ENCODE peak calls at places on chromosomes 5 and 9, in seven cellular contexts. D is GM23248; C is AG04450; S is upper lobe of left lung; W is right cardiac atrium; F is CD4-positive, alpha-beta memory T cell; V is OCI-LY7. B is an unnamed sample. For H3K9me3, the result is how much of the 10 kb centered on the place peaks cover.

GRCh38 chr9:130172161-130172857 is at the start of gene NCS1:
- DNase-seq in S (peak), F (peak), W (peak), D (peak), C (no peak), V (no peak), B (peak)

GRCh38 chr9:103287361-103287760 is 292.2 kb downstream of the CYLC2 start:
- DNase-seq in W (no peak), C (no peak), D (no peak), S (no peak), V (no peak), F (no peak), B (no peak)

GRCh38 chr5:136174021-136174659 is 18.8 kb downstream of the SMIM32 start:
- DNase-seq in W (no peak), C (peak), V (peak), S (no peak), D (peak), F (no peak), B (no peak)

GRCh38 chr5:39148983-39149534 is 70.3 kb downstream of the FYB1 start:
- DNase-seq in V (no peak), S (no peak), C (no peak), W (no peak), D (peak), F (peak), B (no peak)

GRCh38 chr9:71587576-71588362 is 180.5 kb downstream of the CEMIP2 start:
- DNase-seq in F (no peak), V (no peak), D (peak), C (no peak), W (no peak), S (no peak), B (no peak)

GRCh38 chr5:127856310-127856709 is 153.1 kb downstream of the CCDC192 start:
- DNase-seq in F (no peak), C (no peak), D (no peak), V (no peak), W (no peak), S (no peak), B (no peak)

GRCh38 chr5:2332521-2332920 is 419.0 kb downstream of the IRX2 start:
- DNase-seq in V (no peak), S (no peak), W (no peak), F (no peak), D (no peak), C (no peak), B (no peak)

GRCh38 chr5:7916171-7916804 is 47.3 kb downstream of the MTRR start:
- DNase-seq in F (no peak), D (no peak), W (no peak), S (no peak), C (no peak), V (no peak), B (no peak)

GRCh38 chr5:164060956-164061355 is 555.5 kb downstream of the MAT2B start:
- DNase-seq in W (no peak), V (no peak), C (no peak), D (no peak), F (no peak), S (no peak), B (no peak)

GRCh38 chr5:10018211-10018610 is 231.5 kb downstream of the ATPSCKMT start:
- DNase-seq in S (no peak), W (no peak), F (no peak), D (peak), V (no peak), C (no peak), B (no peak)

GRCh38 chr9:98998441-98999151 is 54.9 kb downstream of the COL15A1 start:
- DNase-seq in W (peak), D (peak), S (peak), C (no peak), F (peak), V (peak), B (peak)

GRCh38 chr9:77997611-77998349 is 33.8 kb downstream of the GNAQ start:
- DNase-seq in D (no peak), V (no peak), C (no peak), S (peak), F (no peak), W (peak), B (no peak)

GRCh38 chr9:91421022-91421765 is 2.4 kb downstream of the NFIL3 start:
- DNase-seq in F (no peak), S (peak), W (peak), D (peak), V (no peak), C (no peak), B (peak)

GRCh38 chr5:42612997-42613396 is 143.6 kb upstream of the CCDC152 start:
- DNase-seq in F (no peak), D (peak), C (no peak), W (no peak), S (no peak), V (no peak), B (no peak)

GRCh38 chr9:97140566-97140965 is 101.6 kb upstream of the CTSV start:
- DNase-seq in D (no peak), V (no peak), C (no peak), F (no peak), S (no peak), W (no peak), B (no peak)

GRCh38 chr5:171689853-171690417 is 95.7 kb upstream of the SMIM23 start:
- DNase-seq in F (no peak), S (no peak), D (no peak), V (no peak), C (no peak), W (no peak), B (no peak)

GRCh38 chr5:162939962-162940361 is 497.4 kb upstream of the CCNG1 start:
- DNase-seq in F (no peak), C (no peak), D (no peak), V (no peak), W (no peak), S (no peak), B (no peak)

GRCh38 chr9:84711936-84712335 is 42.4 kb downstream of the NTRK2 start:
- DNase-seq in V (no peak), S (no peak), C (no peak), F (no peak), W (peak), D (peak), B (no peak)

GRCh38 chr9:133761641-133762248 is 23.6 kb upstream of the SARDH start:
- DNase-seq in V (no peak), C (no peak), D (no peak), F (no peak), W (no peak), S (no peak), B (no peak)

GRCh38 chr5:179613460-179614071 is 9.9 kb downstream of the HNRNPH1 start:
- DNase-seq in W (no peak), V (no peak), D (no peak), F (no peak), S (no peak), C (no peak), B (no peak)

GRCh38 chr5:131974956-131975726 is 29.7 kb upstream of the MEIKIN start:
- DNase-seq in C (no peak), F (peak), D (no peak), S (no peak), V (no peak), W (no peak), B (no peak)

GRCh38 chr5:37208883-37209808 is 40.0 kb downstream of the CPLANE1 start:
- DNase-seq in F (peak), S (peak), V (no peak), D (peak), W (peak), C (no peak), B (no peak)

GRCh38 chr5:132480546-132481242 is 9.9 kb downstream of the IRF1 start:
- DNase-seq in S (no peak), V (no peak), F (peak), D (no peak), C (no peak), W (no peak), B (no peak)

GRCh38 chr5:106171708-106172107 is 1499.0 kb downstream of the EFNA5 start:
- DNase-seq in C (no peak), W (no peak), S (no peak), V (no peak), F (no peak), D (no peak), B (no peak)

DNA sequence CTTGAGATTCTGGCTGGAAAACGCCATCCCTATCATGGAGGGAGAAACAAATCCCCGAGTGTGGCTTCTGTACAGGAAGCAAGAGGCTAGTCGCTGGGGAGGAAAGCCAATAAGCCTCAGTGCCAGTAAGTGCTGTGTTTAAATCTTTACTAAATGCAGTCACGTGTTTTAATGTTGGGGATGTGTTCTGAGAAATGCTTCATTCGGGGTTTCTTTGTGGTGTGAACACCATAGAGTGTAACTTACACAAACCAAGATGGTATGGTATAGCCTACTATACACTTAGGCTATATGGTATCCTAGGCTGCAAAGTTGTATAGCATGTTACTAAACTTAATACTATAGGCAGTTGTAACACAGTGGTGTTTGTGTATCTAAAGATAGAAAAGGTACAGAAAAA is 94.7 kb downstream of the GCNT1 start:
- DNase-seq in C (no peak), V (no peak), F (no peak), S (no peak), W (no peak), D (no peak), B (no peak)
- H3K27ac ChIP-seq in C (no peak), V (no peak), F (no peak), S (no peak), W (no peak), D (no peak), B (no peak)

GRCh38 chr9:135147938-135148337 is 60.5 kb downstream of the OLFM1 start:
- DNase-seq in F (no peak), V (no peak), D (no peak), C (no peak), S (peak), W (no peak), B (no peak)

GRCh38 chr9:135147473-135147805 is 60.0 kb downstream of the OLFM1 start:
- DNase-seq in D (no peak), V (no peak), S (peak), F (no peak), W (no peak), C (no peak), B (no peak)

GRCh38 chr9:135145312-135145711 is 57.8 kb downstream of the OLFM1 start:
- DNase-seq in S (no peak), D (no peak), C (no peak), V (no peak), W (no peak), F (no peak), B (no peak)

GRCh38 chr9:135146766-135147472 is 59.5 kb downstream of the OLFM1 start:
- DNase-seq in F (no peak), C (no peak), S (no peak), W (no peak), D (peak), V (no peak), B (no peak)

DNA sequence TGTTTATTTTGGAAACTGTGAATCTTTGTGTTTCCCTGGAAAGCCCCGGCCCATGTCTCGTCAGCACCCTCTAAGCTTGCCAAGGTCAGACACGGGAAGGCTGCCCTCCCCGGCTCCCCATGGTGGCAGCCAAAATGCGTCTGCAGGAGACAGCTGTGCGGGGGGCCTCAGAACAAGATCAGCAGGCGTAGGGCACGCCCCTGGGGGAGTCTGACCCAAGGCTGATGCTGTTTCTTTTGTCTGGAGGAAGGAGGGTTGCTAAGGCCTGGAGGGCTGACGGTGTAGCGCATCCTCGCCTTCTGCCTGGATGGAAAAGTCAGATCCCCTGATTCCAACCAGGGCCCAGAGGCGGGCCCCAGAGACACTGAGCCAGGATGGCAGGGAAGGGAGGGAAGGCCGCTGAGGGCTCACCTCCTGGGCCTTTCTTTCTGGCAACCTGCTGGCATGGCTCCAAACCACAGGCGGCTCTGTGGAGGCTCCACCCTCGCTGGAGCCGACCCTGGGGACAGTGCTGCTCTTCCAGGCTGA is 57.2 kb downstream of the OLFM1 start:
- DNase-seq in F (no peak), S (no peak), C (no peak), W (no peak), V (no peak), D (no peak), B (no peak)
- H3K9me3 ChIP-seq in F (under half), S (under half), C (half or more), W (under half), V (under half), D (under half), B (under half)

GRCh38 chr5:122150128-122150685 is 20.9 kb downstream of the ZNF474 start:
- DNase-seq in W (no peak), C (no peak), V (no peak), S (no peak), F (no peak), D (peak), B (no peak)

GRCh38 chr5:122151640-122152039 is 22.3 kb downstream of the ZNF474 start:
- DNase-seq in V (no peak), D (peak), S (no peak), W (no peak), F (no peak), C (no peak), B (no peak)

GRCh38 chr5:122153230-122153629 is 23.9 kb downstream of the ZNF474 start:
- DNase-seq in F (no peak), C (peak), V (no peak), D (peak), S (no peak), W (no peak), B (no peak)

GRCh38 chr5:122152266-122152900 is 23.0 kb downstream of the ZNF474 start:
- DNase-seq in D (peak), F (no peak), V (no peak), C (no peak), S (no peak), W (peak), B (peak)

GRCh38 chr5:122149691-122150090 is 20.3 kb downstream of the ZNF474 start:
- DNase-seq in V (no peak), C (no peak), F (no peak), D (no peak), W (no peak), S (no peak), B (no peak)
- H3K4me3 ChIP-seq in V (no peak), C (no peak), F (no peak), D (peak), W (no peak), S (no peak), B (no peak)

GRCh38 chr5:61423487-61424157 is 91.6 kb downstream of the ZSWIM6 start:
- DNase-seq in F (no peak), C (no peak), V (no peak), D (peak), S (no peak), W (no peak), B (no peak)
- H3K27ac ChIP-seq in F (no peak), C (no peak), V (no peak), D (peak), S (no peak), W (no peak), B (no peak)